ENCODE peak calls at places on chromosomes 11 and 22, in four cellular contexts. J is HepG2, E is SK-N-SH, V is K562. F is an unnamed sample.

GRCh38 chr11:65425105-65425970 is 2.7 kb downstream of the NEAT1 start:
- DNase-seq in V (peak), J (no peak), E (no peak), F (no peak)

GRCh38 chr11:73530109-73530508 is 67.8 kb downstream of the FAM168A start:
- DNase-seq in J (no peak), E (no peak), V (peak), F (no peak)

GRCh38 chr11:88363566-88364169 is 26.1 kb upstream of the CTSC start:
- DNase-seq in J (no peak), V (no peak), E (no peak), F (no peak)

GRCh38 chr11:134754196-134754822 is 342.3 kb upstream of the B3GAT1 start:
- DNase-seq in E (no peak), J (no peak), V (no peak), F (no peak)

GRCh38 chr11:80186687-80187086 is 745.9 kb upstream of the TENM4 start:
- DNase-seq in V (no peak), J (no peak), E (no peak), F (no peak)

GRCh38 chr11:2557381-2557780 is 112.6 kb downstream of the KCNQ1 start:
- DNase-seq in E (no peak), V (no peak), J (no peak), F (no peak)

GRCh38 chr22:36409911-36410756 is 22.4 kb upstream of the MYH9 start:
- DNase-seq in J (peak), V (peak), E (no peak), F (no peak)

GRCh38 chr11:74929431-74930363 is 19.2 kb downstream of the XRRA1 start:
- DNase-seq in V (peak), J (peak), E (peak), F (peak)

GRCh38 chr22:45268167-45268957 is 16.4 kb upstream of the UPK3A start:
- DNase-seq in E (peak), J (no peak), V (no peak), F (no peak)

GRCh38 chr11:109130910-109131309 is 291.1 kb upstream of the C11orf87 start:
- DNase-seq in V (no peak), E (no peak), J (no peak), F (no peak)

GRCh38 chr11:17581036-17581731 is 34.1 kb downstream of the OTOG start:
- DNase-seq in V (no peak), E (no peak), J (no peak), F (no peak)

GRCh38 chr22:43228330-43228729 is 41.4 kb upstream of the TTLL12 start:
- DNase-seq in V (peak), E (peak), J (no peak), F (no peak)

GRCh38 chr11:66080055-66080817 is 10.2 kb downstream of the PACS1 start:
- DNase-seq in E (no peak), J (peak), V (peak), F (no peak)

GRCh38 chr11:9078113-9079041 is 13.0 kb downstream of the SCUBE2 start:
- DNase-seq in J (no peak), V (peak), E (no peak), F (no peak)

GRCh38 chr22:36423461-36424404 is 36.0 kb upstream of the MYH9 start:
- DNase-seq in E (no peak), J (no peak), V (peak), F (no peak)

GRCh38 chr11:63518548-63518947 is 12.7 kb downstream of the LGALS12 start:
- DNase-seq in E (no peak), V (peak), J (no peak), F (no peak)

GRCh38 chr11:95076416-95076815 is 9.7 kb downstream of the SRSF8 start:
- DNase-seq in J (no peak), V (no peak), E (no peak), F (no peak)

GRCh38 chr11:3058753-3059664 is 1.8 kb upstream of the CARS1 start:
- DNase-seq in V (peak), J (peak), E (no peak), F (no peak)

GRCh38 chr11:62324738-62325556 is 12.3 kb upstream of the ASRGL1 start:
- DNase-seq in V (peak), J (peak), E (peak), F (no peak)

GRCh38 chr11:56705784-56706396 is 7.0 kb downstream of the OR9G1 start:
- DNase-seq in J (no peak), E (no peak), V (no peak), F (no peak)

GRCh38 chr11:127844843-127845242 is 742.5 kb downstream of the ETS1 start:
- DNase-seq in E (no peak), V (no peak), J (no peak), F (no peak)

GRCh38 chr22:21020802-21021429 is 6.0 kb downstream of the P2RX6 start:
- DNase-seq in J (no peak), E (peak), V (peak), F (no peak)

GRCh38 chr11:128302425-128303186 is 284.8 kb downstream of the ETS1 start:
- DNase-seq in V (no peak), E (peak), J (no peak), F (peak)

GRCh38 chr11:114296190-114296978 is at the start of gene NNMT:
- DNase-seq in J (no peak), E (no peak), V (no peak), F (no peak)

GRCh38 chr11:113419426-113420003 is 31.9 kb downstream of the ANKK1 start:
- DNase-seq in J (no peak), V (no peak), E (no peak), F (no peak)

GRCh38 chr11:97259434-97259833 is 869.6 kb downstream of the JRKL start:
- DNase-seq in E (no peak), J (no peak), V (no peak), F (no peak)
- TF ChIP-seq NFIC in E (no peak), J (no peak), V (no peak), F (no peak)

DNA sequence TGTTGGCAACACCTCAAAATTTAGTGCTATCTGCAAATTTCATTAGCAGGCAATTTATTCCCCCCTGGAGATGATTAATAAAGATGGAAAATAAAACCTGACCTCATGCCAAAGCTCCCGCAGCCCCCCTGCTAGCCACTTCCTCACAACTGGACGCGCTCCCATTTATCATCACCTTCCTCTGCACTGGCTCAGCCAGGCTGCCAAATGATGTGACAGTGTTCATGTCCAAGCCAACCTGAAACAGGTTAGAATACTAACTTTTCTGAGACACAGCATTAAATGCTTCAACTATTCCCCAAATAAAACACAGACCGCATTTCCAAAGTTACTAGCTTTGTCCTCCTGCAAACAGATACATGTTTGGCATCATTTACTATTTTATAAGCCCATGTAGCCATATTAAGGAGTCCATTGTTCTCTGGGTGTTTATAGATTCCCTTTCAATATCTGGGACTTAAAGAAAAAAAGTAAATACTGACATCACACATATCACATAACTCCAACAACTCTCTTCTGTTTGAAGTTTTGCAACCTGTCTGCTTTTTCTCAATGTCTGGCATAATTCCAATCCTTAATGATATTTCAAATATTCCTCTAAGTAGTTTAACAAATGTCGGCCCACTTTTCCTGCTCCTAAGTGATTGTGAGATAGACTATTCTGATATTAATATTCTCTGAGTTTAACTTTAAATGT is 829.8 kb upstream of the FAT3 start:
- DNase-seq in J (peak), E (peak), V (no peak), F (no peak)
- TF ChIP-seq NFIC in J (no peak), E (no peak), V (no peak), F (no peak)

DNA sequence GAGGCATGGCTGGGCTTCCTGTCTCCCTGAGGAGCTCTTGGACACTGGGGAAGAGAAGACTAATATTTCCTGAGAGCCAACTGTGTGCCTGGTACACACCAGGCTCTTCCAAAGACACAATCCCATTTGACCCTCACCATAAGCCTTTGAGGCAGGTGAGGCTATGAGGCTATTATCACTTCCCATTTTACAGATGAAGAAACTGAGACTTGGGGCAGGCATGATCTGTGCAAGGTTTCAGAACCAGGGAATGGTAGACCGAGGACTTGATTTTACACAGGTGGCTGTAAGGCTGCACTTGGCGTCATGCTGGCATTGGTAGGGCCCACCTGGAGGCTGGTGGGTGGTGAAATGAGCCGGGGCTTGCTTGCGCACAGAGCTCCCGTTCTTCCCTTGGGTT is 90.8 kb downstream of the LRRC32 start:
- DNase-seq in J (no peak), V (no peak), E (no peak), F (no peak)
- TF ChIP-seq NFIC in J (no peak), V (no peak), E (no peak), F (no peak)

GRCh38 chr11:117942255-117942654 is 13.1 kb upstream of the TMPRSS13 start:
- DNase-seq in E (no peak), V (no peak), J (no peak), F (no peak)

GRCh38 chr11:117945047-117945820 is 16.0 kb upstream of the TMPRSS13 start:
- DNase-seq in V (no peak), E (peak), J (no peak), F (no peak)

GRCh38 chr11:117944554-117944953 is 15.4 kb upstream of the TMPRSS13 start:
- DNase-seq in E (no peak), J (no peak), V (no peak), F (no peak)

GRCh38 chr11:117940736-117941135 is 11.5 kb upstream of the TMPRSS13 start:
- DNase-seq in E (no peak), V (no peak), J (no peak), F (no peak)

GRCh38 chr11:117941163-117941707 is 12.0 kb upstream of the TMPRSS13 start:
- DNase-seq in V (no peak), J (no peak), E (no peak), F (no peak)
- TF ChIP-seq NFIC in V (no peak), J (no peak), E (no peak), F (no peak)